ENCODE peak calls at places on chromosomes 7 and 10, in eight cellular contexts. D is NCI-H774; L is ascending aorta; S is hypothalamus; R is transverse colon; Y is stimulated activated CD4-positive, alpha-beta T cell treated with anti-CD3 and anti-CD28 coated beads, Interleukin-1b, Interleukin-23, amount 100 ng/mL, for 48 hours; W is Caco-2; U is iris pigment epithelial cell. G is an unnamed sample.

GRCh38 chr7:24715661-24716479 is 41.4 kb downstream of the GSDME start:
- DNase-seq in D (no peak), L (no peak), S (peak; percentile 36), R (no peak), Y (no peak), W (peak; percentile 28), U (peak; percentile 68), G (no peak)

GRCh38 chr10:121332829-121333765 is 265.1 kb downstream of the FGFR2 start:
- DNase-seq in D (no peak), L (no peak), S (peak; percentile 13), R (no peak), Y (no peak), W (peak; percentile 38), U (no peak), G (no peak)

GRCh38 chr10:43754569-43755260 is 106.0 kb upstream of the ZNF32 start:
- DNase-seq in D (no peak), L (no peak), S (no peak), R (no peak), Y (no peak), W (no peak), U (no peak), G (no peak)

GRCh38 chr7:50502001-50502684 is 52.0 kb upstream of the FIGNL1 start:
- DNase-seq in D (no peak), L (peak; percentile 88), S (no peak), R (peak; percentile 55), Y (no peak), W (no peak), U (peak; percentile 97), G (no peak)

GRCh38 chr10:61588770-61589211 is 73.9 kb upstream of the CABCOCO1 start:
- DNase-seq in D (no peak), L (no peak), S (no peak), R (no peak), Y (no peak), W (peak; percentile 31), U (peak; percentile 16), G (no peak)

GRCh38 chr10:114470956-114471905 is 66.9 kb upstream of the AFAP1L2 start:
- DNase-seq in D (peak; percentile 44), L (peak; percentile 75), S (peak; percentile 45), R (peak; percentile 74), Y (peak; percentile 64), W (peak; percentile 71), U (peak; percentile 69), G (peak; percentile 49)

GRCh38 chr7:155643804-155644177 is 670 bp upstream of the RBM33 start:
- DNase-seq in D (no peak), L (peak; percentile 65), S (no peak), R (no peak), Y (no peak), W (no peak), U (peak; percentile 41), G (no peak)

GRCh38 chr7:398888-399287 is 108.9 kb downstream of the FOXL3 start:
- DNase-seq in D (no peak), L (no peak), S (no peak), R (no peak), Y (no peak), W (no peak), U (no peak), G (no peak)

GRCh38 chr7:27154901-27155815 is 1.3 kb downstream of the HOXA7 start:
- DNase-seq in D (no peak), L (peak; percentile 64), S (no peak), R (peak; percentile 53), Y (peak; percentile 41), W (no peak), U (no peak), G (no peak)

GRCh38 chr7:93194368-93194767 is 31.9 kb downstream of the HEPACAM2 start:
- DNase-seq in D (no peak), L (no peak), S (no peak), R (no peak), Y (no peak), W (peak; percentile 47), U (peak; percentile 54), G (no peak)

GRCh38 chr10:116329153-116329552 is 4.9 kb downstream of the CCDC172 start:
- DNase-seq in D (no peak), L (no peak), S (no peak), R (no peak), Y (no peak), W (no peak), U (no peak), G (no peak)

GRCh38 chr7:110105840-110106239 is 985.1 kb upstream of the LRRN3 start:
- DNase-seq in D (no peak), L (no peak), S (no peak), R (no peak), Y (no peak), W (no peak), U (no peak), G (no peak)

GRCh38 chr7:134320201-134320600 is 3.5 kb upstream of the SLC35B4 start:
- DNase-seq in D (no peak), L (no peak), S (no peak), R (no peak), Y (no peak), W (no peak), U (no peak), G (no peak)

GRCh38 chr7:68313806-68314205 is 1284.5 kb upstream of the AUTS2 start:
- DNase-seq in D (no peak), L (no peak), S (no peak), R (no peak), Y (no peak), W (no peak), U (no peak), G (no peak)

G was measured in neural crest cell.